ENCODE peak calls at places on chromosomes 7 and 10, in four cellular contexts. X, V, L and R are unnamed samples.

GRCh38 chr10:129711261-129711660 is 244.2 kb downstream of the MGMT start:
- DNase-seq in X (no peak), V (no peak), L (no peak), R (peak)

GRCh38 chr10:926075-926698 is 5.3 kb downstream of the LARP4B start:
- DNase-seq in X (no peak), V (no peak), L (no peak), R (no peak)

GRCh38 chr10:110528224-110528997 is 30.7 kb downstream of the DUSP5 start:
- DNase-seq in X (no peak), V (peak), L (no peak), R (no peak)

GRCh38 chr10:42992156-42992956 is 84.5 kb upstream of the RET start:
- DNase-seq in X (no peak), V (no peak), L (no peak), R (no peak)

GRCh38 chr7:91164948-91165845 is 99.0 kb upstream of the FZD1 start:
- DNase-seq in X (no peak), V (no peak), L (peak), R (no peak)

GRCh38 chr7:74637745-74638144 is 19.8 kb upstream of the GTF2I start:
- DNase-seq in X (no peak), V (no peak), L (no peak), R (no peak)

GRCh38 chr10:29736325-29737208 is 101.8 kb upstream of the SVIL start:
- DNase-seq in X (peak), V (peak), L (no peak), R (no peak)

GRCh38 chr7:40805361-40805760 is 670.6 kb downstream of the SUGCT start:
- DNase-seq in X (no peak), V (no peak), L (no peak), R (no peak)

GRCh38 chr7:51613911-51614344 is 297.3 kb upstream of the COBL start:
- DNase-seq in X (no peak), V (no peak), L (no peak), R (no peak)

GRCh38 chr7:64755881-64756280 is 38.3 kb upstream of the ZNF138 start:
- DNase-seq in X (no peak), V (no peak), L (no peak), R (no peak)

GRCh38 chr10:34743804-34744203 is 71.3 kb downstream of the PARD3 start:
- DNase-seq in X (no peak), V (no peak), L (no peak), R (no peak)

GRCh38 chr7:158814637-158815036 is 14.7 kb downstream of the ESYT2 start:
- DNase-seq in X (no peak), V (no peak), L (no peak), R (no peak)

GRCh38 chr7:158816995-158817394 is 12.3 kb downstream of the ESYT2 start:
- DNase-seq in X (peak), V (no peak), L (no peak), R (no peak)

GRCh38 chr7:158815046-158815445 is 14.3 kb downstream of the ESYT2 start:
- DNase-seq in X (no peak), V (no peak), L (no peak), R (no peak)

GRCh38 chr7:158816271-158816670 is 13.0 kb downstream of the ESYT2 start:
- DNase-seq in X (no peak), V (no peak), L (no peak), R (no peak)

DNA sequence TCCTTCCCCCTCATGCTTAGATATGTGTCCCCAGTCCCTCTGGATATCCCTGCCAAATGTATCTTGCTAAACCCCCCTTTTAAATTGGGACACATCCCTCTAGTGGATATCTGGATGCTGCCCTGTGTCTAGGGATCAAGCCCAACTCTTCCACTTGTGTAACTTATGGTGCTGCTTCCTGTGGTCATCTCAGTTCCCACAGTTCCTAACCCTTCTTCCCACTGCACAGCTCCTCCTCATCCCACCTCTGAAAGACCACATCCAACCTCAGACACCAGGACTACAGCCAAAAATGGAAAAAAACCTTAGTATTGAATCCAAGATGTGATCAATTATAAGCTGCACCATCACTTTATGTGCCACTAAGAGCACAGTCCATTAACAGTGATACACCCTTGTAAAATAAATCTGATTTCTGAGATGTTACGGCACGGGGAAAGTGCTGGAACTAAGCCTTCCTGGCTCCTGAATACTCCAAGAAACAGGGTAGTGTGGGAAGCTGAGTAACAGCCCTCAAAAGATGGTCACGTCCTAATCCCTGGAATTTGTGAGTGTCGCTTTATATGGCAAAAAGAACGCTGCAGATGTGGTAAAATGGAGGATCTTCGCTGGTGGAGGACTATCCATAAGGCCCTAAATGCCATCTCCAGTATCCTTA is 13.7 kb downstream of the ESYT2 start:
- DNase-seq in X (no peak), V (no peak), L (no peak), R (no peak)
- H3K4me3 ChIP-seq in X (no peak), V (no peak), L (no peak), R (no peak)

GRCh38 chr10:111856631-111857030 is 326.9 kb downstream of the GPAM start:
- DNase-seq in X (no peak), V (no peak), L (no peak), R (no peak)
- TF ChIP-seq CTCF in X (peak), V (no peak), L (no peak), R (peak)

DNA sequence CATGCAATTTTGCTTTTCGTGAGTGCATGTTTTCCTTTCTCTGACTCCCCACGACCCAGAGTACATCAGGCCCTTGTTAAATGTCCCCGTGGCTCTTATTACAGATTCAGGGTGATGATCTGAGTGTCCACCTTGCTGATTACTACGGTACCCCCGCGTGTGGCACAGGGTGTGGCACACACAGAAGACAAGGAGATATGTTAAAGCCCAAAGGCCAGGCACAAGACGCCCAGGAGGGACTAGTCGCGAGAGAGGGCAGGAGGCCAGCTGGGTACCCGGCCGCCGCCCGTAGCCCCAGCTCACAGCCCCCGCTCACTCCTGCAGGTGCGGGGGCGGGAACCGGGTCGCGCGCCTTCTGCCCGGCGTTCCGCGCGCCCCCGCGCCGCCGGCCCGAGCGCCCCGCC is 281 bp upstream of the EXOC6 start:
- DNase-seq in X (no peak), V (no peak), L (no peak), R (no peak)
- H3K4me3 ChIP-seq in X (peak), V (peak), L (peak), R (peak)

GRCh38 chr7:27143950-27144798 is 693 bp upstream of the HOXA5 start:
- DNase-seq in X (no peak), V (no peak), L (no peak), R (no peak)
- TF ChIP-seq CTCF in X (no peak), V (no peak), L (no peak), R (peak)

GRCh38 chr7:35533877-35534276 is 161.1 kb downstream of the HERPUD2 start:
- DNase-seq in X (no peak), V (no peak), L (no peak), R (no peak)

GRCh38 chr7:35536396-35536826 is 158.5 kb downstream of the HERPUD2 start:
- DNase-seq in X (no peak), V (peak), L (no peak), R (no peak)

GRCh38 chr7:35537067-35538023 is 157.6 kb downstream of the HERPUD2 start:
- DNase-seq in X (peak), V (peak), L (no peak), R (peak)
- H3K4me3 ChIP-seq in X (peak), V (peak), L (peak), R (peak)

GRCh38 chr7:24982917-24983316 is 2.9 kb upstream of the OSBPL3 start:
- DNase-seq in X (no peak), V (no peak), L (no peak), R (no peak)
- TF ChIP-seq CTCF in X (no peak), V (no peak), L (peak), R (peak)

GRCh38 chr7:11192506-11192905 is 218.8 kb downstream of the PHF14 start:
- DNase-seq in X (no peak), V (no peak), L (peak), R (no peak)
- H3K4me3 ChIP-seq in X (peak), V (no peak), L (peak), R (no peak)

GRCh38 chr7:116876664-116877442 is 14.5 kb downstream of the CAPZA2 start:
- DNase-seq in X (no peak), V (peak), L (no peak), R (no peak)
- TF ChIP-seq CTCF in X (no peak), V (no peak), L (no peak), R (no peak)

GRCh38 chr7:27156508-27156898 is at the start of gene HOXA7:
- DNase-seq in X (peak), V (peak), L (no peak), R (no peak)

GRCh38 chr7:27157717-27158431 is 1.4 kb upstream of the HOXA7 start:
- DNase-seq in X (no peak), V (no peak), L (no peak), R (no peak)

GRCh38 chr7:27155816-27156507 is 513 bp downstream of the HOXA7 start:
- DNase-seq in X (peak), V (peak), L (no peak), R (no peak)

GRCh38 chr7:27158436-27159277 is 2.2 kb upstream of the HOXA7 start:
- DNase-seq in X (peak), V (no peak), L (no peak), R (no peak)

DNA sequence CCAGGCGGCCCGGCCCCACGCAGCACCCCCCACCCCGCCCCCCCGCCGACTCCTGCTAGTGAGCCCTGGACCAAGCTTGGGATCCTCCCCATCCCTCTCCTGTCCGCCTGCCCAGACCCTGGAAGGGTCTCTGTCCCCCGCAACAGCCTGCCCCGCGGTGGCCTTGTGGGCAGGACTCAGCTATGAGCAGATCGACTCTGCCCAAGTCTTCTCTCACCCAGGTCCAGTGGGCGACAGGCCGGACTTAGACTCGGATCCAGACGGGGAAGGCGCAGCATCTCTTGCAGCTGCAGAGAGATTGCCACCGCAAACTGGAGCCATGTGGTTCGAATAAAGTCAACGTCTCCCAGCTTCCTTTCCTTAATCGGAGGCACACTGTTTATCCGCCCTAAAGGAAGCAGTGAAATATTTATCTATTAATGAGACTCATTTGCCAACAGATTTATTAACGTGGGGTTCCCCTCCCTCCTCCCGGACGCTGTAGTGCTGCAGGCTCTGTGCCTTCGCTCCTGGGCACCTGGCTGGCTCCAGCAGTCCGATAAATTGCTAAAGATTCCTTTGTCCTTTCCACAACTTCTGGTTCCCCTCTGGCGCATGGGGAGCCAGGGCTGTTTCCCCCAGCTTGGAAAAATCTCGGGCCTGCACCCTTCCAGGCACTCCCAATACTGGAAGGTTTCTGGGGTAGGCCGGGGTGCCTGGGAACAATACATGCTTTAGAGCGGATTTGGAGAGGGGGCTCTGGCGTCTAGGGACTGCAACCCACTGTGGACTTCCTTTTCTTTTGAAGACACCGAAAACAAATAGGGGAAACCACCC is 634 bp upstream of the HOXA7 start:
- DNase-seq in X (no peak), V (peak), L (no peak), R (no peak)
- H3K4me3 ChIP-seq in X (peak), V (no peak), L (peak), R (no peak)